ENCODE peak calls at places on chromosomes 1 and 21, in four cellular contexts. J, Z, A and W are unnamed samples.

GRCh38 chr1:203276916-203277535 is 28.3 kb upstream of the BTG2 start:
- DNase-seq in A (no peak), J (peak), Z (no peak), W (no peak)

GRCh38 chr1:198449281-198449680 is 91.2 kb downstream of the ATP6V1G3 start:
- DNase-seq in J (no peak), A (no peak), Z (no peak), W (no peak)

GRCh38 chr1:61450454-61451213 is 274.3 kb downstream of the TM2D1 start:
- DNase-seq in J (no peak), Z (no peak), A (no peak), W (no peak)

GRCh38 chr1:205449254-205449749 is 6.5 kb downstream of the BLACAT1 start:
- DNase-seq in J (no peak), Z (no peak), A (no peak), W (no peak)

GRCh38 chr1:175563556-175563955 is 179.8 kb downstream of the TNR start:
- DNase-seq in Z (no peak), J (no peak), A (no peak), W (no peak)

GRCh38 chr1:222818171-222818570 is 3.3 kb downstream of the DISP1 start:
- DNase-seq in J (no peak), A (no peak), Z (no peak), W (no peak)

GRCh38 chr1:234584926-234585325 is 25.1 kb downstream of the IRF2BP2 start:
- DNase-seq in J (no peak), A (no peak), Z (no peak), W (no peak)

GRCh38 chr1:158121604-158122254 is 59.0 kb upstream of the CD1D start:
- DNase-seq in A (no peak), J (no peak), Z (no peak), W (no peak)

GRCh38 chr1:18997508-18997907 is 41.0 kb upstream of the IFFO2 start:
- DNase-seq in A (no peak), Z (no peak), J (no peak), W (no peak)

GRCh38 chr1:115400891-115401290 is 62.8 kb upstream of the NGF start:
- DNase-seq in A (no peak), J (no peak), Z (no peak), W (no peak)

GRCh38 chr1:164922585-164922984 is 363.6 kb downstream of the PBX1 start:
- DNase-seq in A (no peak), J (no peak), Z (no peak), W (no peak)

GRCh38 chr1:103788377-103788776 is 38.7 kb downstream of the AMY1C start:
- DNase-seq in A (no peak), J (no peak), Z (no peak), W (no peak)

GRCh38 chr1:47996406-47997226 is 569 bp downstream of the TRABD2B start:
- DNase-seq in A (no peak), Z (no peak), J (peak), W (no peak)

GRCh38 chr1:12541274-12542137 is 76.5 kb downstream of the DHRS3 start:
- DNase-seq in Z (no peak), A (no peak), J (peak), W (no peak)

GRCh38 chr1:205497351-205497750 is 7.1 kb upstream of the CDK18 start:
- DNase-seq in J (no peak), Z (no peak), A (no peak), W (no peak)

GRCh38 chr21:37241426-37241825 is 25.7 kb downstream of the VPS26C start:
- DNase-seq in Z (no peak), A (no peak), J (no peak), W (no peak)